ENCODE peak calls at places on chromosomes 5 and 9, in six cellular contexts. One of them, this sample, is unnamed.

GRCh38 chr5:174282391-174282790 is 236.9 kb downstream of the NSG2 start:
- DNase-seq in neuronal stem cell: no peak
- DNase-seq in upper lobe of right lung: no peak
- DNase-seq in CD8-positive, alpha-beta memory T cell: no peak
- DNase-seq in mucosa of descending colon: no peak
- DNase-seq in H9: no peak
- DNase-seq in this sample: no peak

GRCh38 chr5:135126688-135127603 is 92.9 kb upstream of the PITX1 start:
- DNase-seq in neuronal stem cell: no peak
- DNase-seq in upper lobe of right lung: no peak
- DNase-seq in CD8-positive, alpha-beta memory T cell: no peak
- DNase-seq in mucosa of descending colon: peak; percentile 57
- DNase-seq in H9: no peak
- DNase-seq in this sample: no peak

GRCh38 chr5:133595465-133595864 is 16.9 kb downstream of the FSTL4 start:
- DNase-seq in neuronal stem cell: no peak
- DNase-seq in upper lobe of right lung: no peak
- DNase-seq in CD8-positive, alpha-beta memory T cell: no peak
- DNase-seq in mucosa of descending colon: no peak
- DNase-seq in H9: no peak
- DNase-seq in this sample: no peak

GRCh38 chr9:69486498-69486897 is 161.5 kb downstream of the ENTREP1 start:
- DNase-seq in neuronal stem cell: no peak
- DNase-seq in upper lobe of right lung: no peak
- DNase-seq in CD8-positive, alpha-beta memory T cell: no peak
- DNase-seq in mucosa of descending colon: no peak
- DNase-seq in H9: no peak
- DNase-seq in this sample: no peak

GRCh38 chr5:68550031-68550430 is 334.5 kb downstream of the PIK3R1 start:
- DNase-seq in neuronal stem cell: no peak
- DNase-seq in upper lobe of right lung: no peak
- DNase-seq in CD8-positive, alpha-beta memory T cell: no peak
- DNase-seq in mucosa of descending colon: no peak
- DNase-seq in H9: no peak
- DNase-seq in this sample: no peak

GRCh38 chr5:26700759-26701384 is 337.5 kb downstream of the CDH9 start:
- DNase-seq in neuronal stem cell: peak; percentile 44
- DNase-seq in upper lobe of right lung: no peak
- DNase-seq in CD8-positive, alpha-beta memory T cell: no peak
- DNase-seq in mucosa of descending colon: no peak
- DNase-seq in H9: peak; percentile 28
- DNase-seq in this sample: no peak

GRCh38 chr5:74296685-74297084 is 343.8 kb downstream of the ENC1 start:
- DNase-seq in neuronal stem cell: no peak
- DNase-seq in upper lobe of right lung: no peak
- DNase-seq in CD8-positive, alpha-beta memory T cell: no peak
- DNase-seq in mucosa of descending colon: peak; percentile 15
- DNase-seq in H9: no peak
- DNase-seq in this sample: no peak

GRCh38 chr5:132243366-132243977 is 14.0 kb upstream of the PDLIM4 start:
- DNase-seq in neuronal stem cell: no peak
- DNase-seq in upper lobe of right lung: peak; percentile 29
- DNase-seq in CD8-positive, alpha-beta memory T cell: no peak
- DNase-seq in mucosa of descending colon: no peak
- DNase-seq in H9: no peak
- DNase-seq in this sample: no peak

GRCh38 chr5:125277494-125278154 is 531.2 kb upstream of the ZNF608 start:
- DNase-seq in neuronal stem cell: no peak
- DNase-seq in upper lobe of right lung: no peak
- DNase-seq in CD8-positive, alpha-beta memory T cell: no peak
- DNase-seq in mucosa of descending colon: no peak
- DNase-seq in H9: no peak
- DNase-seq in this sample: no peak

GRCh38 chr9:109387206-109387605 is 66.3 kb upstream of the EPB41L4B start:
- DNase-seq in neuronal stem cell: no peak
- DNase-seq in upper lobe of right lung: no peak
- DNase-seq in CD8-positive, alpha-beta memory T cell: no peak
- DNase-seq in mucosa of descending colon: no peak
- DNase-seq in H9: no peak
- DNase-seq in this sample: no peak

GRCh38 chr5:168552146-168552545 is 23.0 kb downstream of the FBLL1 start:
- DNase-seq in neuronal stem cell: no peak
- DNase-seq in upper lobe of right lung: no peak
- DNase-seq in CD8-positive, alpha-beta memory T cell: no peak
- DNase-seq in mucosa of descending colon: no peak
- DNase-seq in H9: no peak
- DNase-seq in this sample: no peak

GRCh38 chr5:168375214-168375613 is 83.8 kb downstream of the WWC1 start:
- DNase-seq in neuronal stem cell: no peak
- DNase-seq in upper lobe of right lung: no peak
- DNase-seq in CD8-positive, alpha-beta memory T cell: no peak
- DNase-seq in mucosa of descending colon: no peak
- DNase-seq in H9: no peak
- DNase-seq in this sample: no peak

GRCh38 chr5:116660929-116661328 is 86.3 kb upstream of the SEMA6A start:
- DNase-seq in neuronal stem cell: no peak
- DNase-seq in upper lobe of right lung: no peak
- DNase-seq in CD8-positive, alpha-beta memory T cell: no peak
- DNase-seq in mucosa of descending colon: no peak
- DNase-seq in H9: no peak
- DNase-seq in this sample: no peak

GRCh38 chr9:74742792-74743389 is 144.8 kb downstream of the TRPM6 start:
- DNase-seq in neuronal stem cell: peak; percentile 38
- DNase-seq in upper lobe of right lung: no peak
- DNase-seq in CD8-positive, alpha-beta memory T cell: no peak
- DNase-seq in mucosa of descending colon: peak; percentile 23
- DNase-seq in H9: peak; percentile 31
- DNase-seq in this sample: no peak

GRCh38 chr5:63245271-63245670 is 666.7 kb downstream of the LRRC70 start:
- DNase-seq in neuronal stem cell: no peak
- DNase-seq in upper lobe of right lung: no peak
- DNase-seq in CD8-positive, alpha-beta memory T cell: no peak
- DNase-seq in mucosa of descending colon: no peak
- DNase-seq in H9: no peak
- DNase-seq in this sample: no peak

GRCh38 chr5:80706835-80707447 is 52.2 kb upstream of the DHFR start:
- DNase-seq in neuronal stem cell: no peak
- DNase-seq in upper lobe of right lung: no peak
- DNase-seq in CD8-positive, alpha-beta memory T cell: no peak
- DNase-seq in mucosa of descending colon: no peak
- DNase-seq in H9: no peak
- DNase-seq in this sample: no peak

GRCh38 chr9:31034311-31034710 is 1350.1 kb upstream of the ACO1 start:
- DNase-seq in neuronal stem cell: no peak
- DNase-seq in upper lobe of right lung: no peak
- DNase-seq in CD8-positive, alpha-beta memory T cell: no peak
- DNase-seq in mucosa of descending colon: no peak
- DNase-seq in H9: no peak
- DNase-seq in this sample: no peak

GRCh38 chr9:95261890-95262289 is 55.6 kb downstream of the FANCC start:
- DNase-seq in neuronal stem cell: no peak
- DNase-seq in upper lobe of right lung: no peak
- DNase-seq in CD8-positive, alpha-beta memory T cell: no peak
- DNase-seq in mucosa of descending colon: no peak
- DNase-seq in H9: no peak
- DNase-seq in this sample: no peak

GRCh38 chr5:176535101-176535654 is 2.0 kb downstream of the RNF44 start:
- DNase-seq in neuronal stem cell: no peak
- DNase-seq in upper lobe of right lung: no peak
- DNase-seq in CD8-positive, alpha-beta memory T cell: peak; percentile 30
- DNase-seq in mucosa of descending colon: peak; percentile 79
- DNase-seq in H9: no peak
- DNase-seq in this sample: peak; percentile 35

GRCh38 chr9:5389109-5389732 is 48.5 kb downstream of the PLGRKT start:
- DNase-seq in neuronal stem cell: no peak
- DNase-seq in upper lobe of right lung: no peak
- DNase-seq in CD8-positive, alpha-beta memory T cell: no peak
- DNase-seq in mucosa of descending colon: no peak
- DNase-seq in H9: no peak
- DNase-seq in this sample: no peak

GRCh38 chr9:113139225-113139829 is 11.5 kb upstream of the SLC31A2 start:
- DNase-seq in neuronal stem cell: no peak
- DNase-seq in upper lobe of right lung: no peak
- DNase-seq in CD8-positive, alpha-beta memory T cell: no peak
- DNase-seq in mucosa of descending colon: no peak
- DNase-seq in H9: no peak
- DNase-seq in this sample: no peak

GRCh38 chr9:113298924-113299770 is 4.0 kb downstream of the RNF183 start:
- DNase-seq in neuronal stem cell: no peak
- DNase-seq in upper lobe of right lung: no peak
- DNase-seq in CD8-positive, alpha-beta memory T cell: no peak
- DNase-seq in mucosa of descending colon: no peak
- DNase-seq in H9: peak; percentile 53
- DNase-seq in this sample: no peak

GRCh38 chr9:105067895-105068580 is 140.1 kb upstream of the ABCA1 start:
- DNase-seq in neuronal stem cell: no peak
- DNase-seq in upper lobe of right lung: no peak
- DNase-seq in CD8-positive, alpha-beta memory T cell: no peak
- DNase-seq in mucosa of descending colon: no peak
- DNase-seq in H9: no peak
- DNase-seq in this sample: no peak

GRCh38 chr5:586751-587285 is 25.3 kb upstream of the CEP72 start:
- DNase-seq in neuronal stem cell: no peak
- DNase-seq in upper lobe of right lung: peak; percentile 38
- DNase-seq in CD8-positive, alpha-beta memory T cell: no peak
- DNase-seq in mucosa of descending colon: no peak
- DNase-seq in H9: no peak
- DNase-seq in this sample: no peak

GRCh38 chr5:61933787-61934626 is 372.0 kb upstream of the KIF2A start:
- DNase-seq in neuronal stem cell: peak; percentile 66
- DNase-seq in upper lobe of right lung: no peak
- DNase-seq in CD8-positive, alpha-beta memory T cell: no peak
- DNase-seq in mucosa of descending colon: peak; percentile 77
- DNase-seq in H9: peak; percentile 62
- DNase-seq in this sample: no peak

GRCh38 chr9:99006979-99007378 is 63.3 kb downstream of the COL15A1 start:
- DNase-seq in neuronal stem cell: no peak
- DNase-seq in upper lobe of right lung: no peak
- DNase-seq in CD8-positive, alpha-beta memory T cell: no peak
- DNase-seq in mucosa of descending colon: no peak
- DNase-seq in H9: no peak
- DNase-seq in this sample: no peak
- H3K9me3 ChIP-seq in neuronal stem cell: peaks cover 8% of the 10 kb centered on the region
- H3K9me3 ChIP-seq in upper lobe of right lung: no peaks in the 10 kb centered on the region
- H3K9me3 ChIP-seq in CD8-positive, alpha-beta memory T cell: no peaks in the 10 kb centered on the region
- H3K9me3 ChIP-seq in mucosa of descending colon: peaks cover 10% of the 10 kb centered on the region
- H3K9me3 ChIP-seq in H9: peaks cover 8% of the 10 kb centered on the region
- H3K9me3 ChIP-seq in this sample: no peaks in the 10 kb centered on the region

GRCh38 chr5:141651728-141652105 is 499 bp upstream of the FCHSD1 start:
- DNase-seq in neuronal stem cell: no peak
- DNase-seq in upper lobe of right lung: no peak
- DNase-seq in CD8-positive, alpha-beta memory T cell: no peak
- DNase-seq in mucosa of descending colon: peak; percentile 17
- DNase-seq in H9: no peak
- DNase-seq in this sample: no peak
- H3K9me3 ChIP-seq in neuronal stem cell: no peaks in the 10 kb centered on the region
- H3K9me3 ChIP-seq in upper lobe of right lung: no peaks in the 10 kb centered on the region
- H3K9me3 ChIP-seq in CD8-positive, alpha-beta memory T cell: no peaks in the 10 kb centered on the region
- H3K9me3 ChIP-seq in mucosa of descending colon: no peaks in the 10 kb centered on the region
- H3K9me3 ChIP-seq in H9: no peaks in the 10 kb centered on the region
- H3K9me3 ChIP-seq in this sample: no peaks in the 10 kb centered on the region

GRCh38 chr9:92395617-92396016 is 8.8 kb downstream of the OGN start:
- DNase-seq in neuronal stem cell: no peak
- DNase-seq in upper lobe of right lung: no peak
- DNase-seq in CD8-positive, alpha-beta memory T cell: no peak
- DNase-seq in mucosa of descending colon: no peak
- DNase-seq in H9: no peak
- DNase-seq in this sample: no peak

GRCh38 chr9:92392690-92393089 is 11.7 kb downstream of the OGN start:
- DNase-seq in neuronal stem cell: no peak
- DNase-seq in upper lobe of right lung: no peak
- DNase-seq in CD8-positive, alpha-beta memory T cell: no peak
- DNase-seq in mucosa of descending colon: no peak
- DNase-seq in H9: no peak
- DNase-seq in this sample: no peak

GRCh38 chr9:92397853-92398252 is 6.5 kb downstream of the OGN start:
- DNase-seq in neuronal stem cell: no peak
- DNase-seq in upper lobe of right lung: no peak
- DNase-seq in CD8-positive, alpha-beta memory T cell: no peak
- DNase-seq in mucosa of descending colon: no peak
- DNase-seq in H9: no peak
- DNase-seq in this sample: no peak

GRCh38 chr9:92393686-92394085 is 10.7 kb downstream of the OGN start:
- DNase-seq in neuronal stem cell: no peak
- DNase-seq in upper lobe of right lung: no peak
- DNase-seq in CD8-positive, alpha-beta memory T cell: no peak
- DNase-seq in mucosa of descending colon: no peak
- DNase-seq in H9: no peak
- DNase-seq in this sample: no peak
- H3K9me3 ChIP-seq in neuronal stem cell: peaks cover 2% of the 10 kb centered on the region
- H3K9me3 ChIP-seq in upper lobe of right lung: no peaks in the 10 kb centered on the region
- H3K9me3 ChIP-seq in CD8-positive, alpha-beta memory T cell: no peaks in the 10 kb centered on the region
- H3K9me3 ChIP-seq in mucosa of descending colon: no peaks in the 10 kb centered on the region
- H3K9me3 ChIP-seq in H9: no peaks in the 10 kb centered on the region
- H3K9me3 ChIP-seq in this sample: no peaks in the 10 kb centered on the region

GRCh38 chr5:179240561-179240960 is 104.7 kb downstream of the ADAMTS2 start:
- DNase-seq in neuronal stem cell: no peak
- DNase-seq in upper lobe of right lung: peak; percentile 31
- DNase-seq in CD8-positive, alpha-beta memory T cell: no peak
- DNase-seq in mucosa of descending colon: no peak
- DNase-seq in H9: peak; percentile 7
- DNase-seq in this sample: no peak

GRCh38 chr5:179243333-179243732 is 101.9 kb downstream of the ADAMTS2 start:
- DNase-seq in neuronal stem cell: no peak
- DNase-seq in upper lobe of right lung: no peak
- DNase-seq in CD8-positive, alpha-beta memory T cell: no peak
- DNase-seq in mucosa of descending colon: peak; percentile 13
- DNase-seq in H9: peak; percentile 4
- DNase-seq in this sample: no peak

GRCh38 chr5:179242676-179243075 is 102.6 kb downstream of the ADAMTS2 start:
- DNase-seq in neuronal stem cell: no peak
- DNase-seq in upper lobe of right lung: no peak
- DNase-seq in CD8-positive, alpha-beta memory T cell: no peak
- DNase-seq in mucosa of descending colon: no peak
- DNase-seq in H9: peak; percentile 19
- DNase-seq in this sample: no peak

GRCh38 chr5:179241175-179241574 is 104.1 kb downstream of the ADAMTS2 start:
- DNase-seq in neuronal stem cell: no peak
- DNase-seq in upper lobe of right lung: peak; percentile 46
- DNase-seq in CD8-positive, alpha-beta memory T cell: no peak
- DNase-seq in mucosa of descending colon: no peak
- DNase-seq in H9: peak; percentile 17
- DNase-seq in this sample: no peak

DNA sequence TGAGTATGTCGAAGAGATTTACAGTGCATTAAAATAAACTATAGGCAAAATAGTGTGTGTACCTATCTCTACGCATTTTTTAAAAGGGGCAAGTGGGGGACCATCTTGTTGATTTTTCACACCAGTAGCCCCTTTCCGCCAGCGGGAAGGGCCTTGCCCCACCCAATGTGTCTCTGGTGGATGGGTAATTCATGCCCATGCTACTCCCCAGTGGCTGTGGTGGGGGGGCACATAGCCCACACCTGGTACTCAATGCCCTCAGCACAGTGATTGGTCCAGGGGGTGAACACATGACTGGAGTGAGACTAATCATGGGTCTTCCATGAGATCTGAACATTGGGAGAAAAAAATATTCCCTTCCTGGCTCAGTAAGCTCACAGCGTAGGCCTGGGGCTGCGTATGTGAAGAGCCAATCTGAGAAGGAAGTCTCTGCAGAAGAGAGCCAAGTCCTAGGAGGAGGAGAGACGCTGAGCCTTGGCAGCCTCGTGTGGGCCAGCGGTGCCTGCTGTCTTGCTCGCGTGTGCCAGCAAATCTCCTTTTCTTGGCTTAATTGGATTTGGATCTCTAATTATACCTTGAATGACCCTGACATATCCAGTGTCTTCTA is 103.4 kb downstream of the ADAMTS2 start:
- DNase-seq in neuronal stem cell: no peak
- DNase-seq in upper lobe of right lung: peak; percentile 39
- DNase-seq in CD8-positive, alpha-beta memory T cell: no peak
- DNase-seq in mucosa of descending colon: no peak
- DNase-seq in H9: peak; percentile 19
- DNase-seq in this sample: no peak
- H3K9me3 ChIP-seq in neuronal stem cell: no peaks in the 10 kb centered on the region
- H3K9me3 ChIP-seq in upper lobe of right lung: no peaks in the 10 kb centered on the region
- H3K9me3 ChIP-seq in CD8-positive, alpha-beta memory T cell: no peaks in the 10 kb centered on the region
- H3K9me3 ChIP-seq in mucosa of descending colon: peaks cover 5% of the 10 kb centered on the region
- H3K9me3 ChIP-seq in H9: no peaks in the 10 kb centered on the region
- H3K9me3 ChIP-seq in this sample: no peaks in the 10 kb centered on the region

This sample was measured in T-helper 17 cell.